ENCODE peak calls at places on chromosomes 2 and 18, in four cellular contexts. One of them, this sample, is unnamed.

GRCh38 chr2:76870011-76870410 is 652.2 kb downstream of the LRRTM4 start:
- DNase-seq in spleen: no peak
- DNase-seq in HEK293T: no peak
- DNase-seq in stimulated activated CD4-positive, alpha-beta T cell treated with anti-CD3 and anti-CD28 coated beads, TNF-alpha, amount 100 ng/mL, for 48 hours: no peak
- DNase-seq in this sample: no peak

GRCh38 chr2:147844691-147845607 is at the start of gene ACVR2A:
- DNase-seq in spleen: peak; percentile 82
- DNase-seq in HEK293T: peak; percentile 50
- DNase-seq in stimulated activated CD4-positive, alpha-beta T cell treated with anti-CD3 and anti-CD28 coated beads, TNF-alpha, amount 100 ng/mL, for 48 hours: peak; percentile 21
- DNase-seq in this sample: no peak

GRCh38 chr18:57015036-57015805 is 131.7 kb upstream of the BOD1L2 start:
- DNase-seq in spleen: no peak
- DNase-seq in HEK293T: no peak
- DNase-seq in stimulated activated CD4-positive, alpha-beta T cell treated with anti-CD3 and anti-CD28 coated beads, TNF-alpha, amount 100 ng/mL, for 48 hours: no peak
- DNase-seq in this sample: no peak

GRCh38 chr18:25648724-25649260 is 296.8 kb upstream of the ZNF521 start:
- DNase-seq in spleen: no peak
- DNase-seq in HEK293T: no peak
- DNase-seq in stimulated activated CD4-positive, alpha-beta T cell treated with anti-CD3 and anti-CD28 coated beads, TNF-alpha, amount 100 ng/mL, for 48 hours: no peak
- DNase-seq in this sample: no peak

GRCh38 chr2:158650646-158651357 is 144.3 kb upstream of the DAPL1 start:
- DNase-seq in spleen: no peak
- DNase-seq in HEK293T: no peak
- DNase-seq in stimulated activated CD4-positive, alpha-beta T cell treated with anti-CD3 and anti-CD28 coated beads, TNF-alpha, amount 100 ng/mL, for 48 hours: no peak
- DNase-seq in this sample: no peak

GRCh38 chr2:43300781-43301586 is 74.6 kb upstream of the ZFP36L2 start:
- DNase-seq in spleen: no peak
- DNase-seq in HEK293T: no peak
- DNase-seq in stimulated activated CD4-positive, alpha-beta T cell treated with anti-CD3 and anti-CD28 coated beads, TNF-alpha, amount 100 ng/mL, for 48 hours: no peak
- DNase-seq in this sample: no peak

GRCh38 chr2:201854221-201854801 is 48.0 kb downstream of the CDK15 start:
- DNase-seq in spleen: no peak
- DNase-seq in HEK293T: no peak
- DNase-seq in stimulated activated CD4-positive, alpha-beta T cell treated with anti-CD3 and anti-CD28 coated beads, TNF-alpha, amount 100 ng/mL, for 48 hours: no peak
- DNase-seq in this sample: no peak

GRCh38 chr2:90207454-90208058 is 1516.1 kb downstream of the RPIA start:
- DNase-seq in spleen: no peak
- DNase-seq in HEK293T: peak; percentile 3
- DNase-seq in stimulated activated CD4-positive, alpha-beta T cell treated with anti-CD3 and anti-CD28 coated beads, TNF-alpha, amount 100 ng/mL, for 48 hours: no peak
- DNase-seq in this sample: no peak

GRCh38 chr2:134440336-134440909 is 186.6 kb downstream of the MGAT5 start:
- DNase-seq in spleen: peak; percentile 64
- DNase-seq in HEK293T: no peak
- DNase-seq in stimulated activated CD4-positive, alpha-beta T cell treated with anti-CD3 and anti-CD28 coated beads, TNF-alpha, amount 100 ng/mL, for 48 hours: no peak
- DNase-seq in this sample: peak; percentile 68

GRCh38 chr2:233307565-233307964 is at the start of gene SAG:
- DNase-seq in spleen: no peak
- DNase-seq in HEK293T: no peak
- DNase-seq in stimulated activated CD4-positive, alpha-beta T cell treated with anti-CD3 and anti-CD28 coated beads, TNF-alpha, amount 100 ng/mL, for 48 hours: no peak
- DNase-seq in this sample: no peak

GRCh38 chr2:95040470-95040869 is 15.0 kb downstream of the MAL start:
- DNase-seq in spleen: no peak
- DNase-seq in HEK293T: no peak
- DNase-seq in stimulated activated CD4-positive, alpha-beta T cell treated with anti-CD3 and anti-CD28 coated beads, TNF-alpha, amount 100 ng/mL, for 48 hours: no peak
- DNase-seq in this sample: no peak

GRCh38 chr2:187989925-187990623 is 301.6 kb upstream of the GULP1 start:
- DNase-seq in spleen: no peak
- DNase-seq in HEK293T: no peak
- DNase-seq in stimulated activated CD4-positive, alpha-beta T cell treated with anti-CD3 and anti-CD28 coated beads, TNF-alpha, amount 100 ng/mL, for 48 hours: no peak
- DNase-seq in this sample: no peak

GRCh38 chr2:108074945-108075344 is 88.6 kb downstream of the SLC5A7 start:
- DNase-seq in spleen: no peak
- DNase-seq in HEK293T: no peak
- DNase-seq in stimulated activated CD4-positive, alpha-beta T cell treated with anti-CD3 and anti-CD28 coated beads, TNF-alpha, amount 100 ng/mL, for 48 hours: no peak
- DNase-seq in this sample: no peak

GRCh38 chr2:220478305-220479058 is 851.1 kb downstream of the SLC4A3 start:
- DNase-seq in spleen: no peak
- DNase-seq in HEK293T: no peak
- DNase-seq in stimulated activated CD4-positive, alpha-beta T cell treated with anti-CD3 and anti-CD28 coated beads, TNF-alpha, amount 100 ng/mL, for 48 hours: no peak
- DNase-seq in this sample: no peak

GRCh38 chr2:156383798-156384197 is 51.3 kb upstream of the NR4A2 start:
- DNase-seq in spleen: no peak
- DNase-seq in HEK293T: no peak
- DNase-seq in stimulated activated CD4-positive, alpha-beta T cell treated with anti-CD3 and anti-CD28 coated beads, TNF-alpha, amount 100 ng/mL, for 48 hours: no peak
- DNase-seq in this sample: no peak